ENCODE peak calls at places on chromosome 15, in nine cellular contexts. J is sciatic nerve, E is iPS DF 19.7, D is WTC11, P is mesothelial cell of epicardium, W is foreskin fibroblast, G is B cell, X is KBM-7, Q is LoVo. H is an unnamed sample.

GRCh38 chr15:31034152-31034551 is 42.7 kb upstream of the MTMR10 start:
- DNase-seq in W (no peak), E (no peak), D (no peak), G (no peak), Q (no peak), X (no peak), P (no peak), J (no peak), H (no peak)

GRCh38 chr15:96462768-96463167 is 132.3 kb downstream of the NR2F2 start:
- DNase-seq in G (no peak), P (no peak), D (no peak), E (no peak), J (no peak), Q (no peak), X (no peak), W (no peak), H (no peak)

GRCh38 chr15:84828433-84828908 is 11.3 kb downstream of the ALPK3 start:
- DNase-seq in Q (no peak), X (no peak), J (no peak), W (no peak), D (no peak), P (no peak), G (no peak), E (no peak), H (no peak)

GRCh38 chr15:80916056-80916455 is 73.6 kb downstream of the MESD start:
- DNase-seq in G (no peak), E (no peak), D (no peak), Q (no peak), X (no peak), W (no peak), J (no peak), P (no peak), H (no peak)

GRCh38 chr15:65533057-65533752 is 2.9 kb downstream of the HACD3 start:
- DNase-seq in P (no peak), D (no peak), J (no peak), G (no peak), E (no peak), X (no peak), Q (peak), W (no peak), H (no peak)

GRCh38 chr15:35713733-35714132 is 167.8 kb upstream of the DPH6 start:
- DNase-seq in P (no peak), D (no peak), Q (no peak), X (no peak), G (no peak), J (no peak), E (no peak), W (no peak), H (no peak)

GRCh38 chr15:39266882-39267281 is 314.0 kb upstream of the THBS1 start:
- DNase-seq in P (no peak), J (no peak), X (no peak), G (no peak), W (no peak), E (no peak), Q (no peak), D (no peak), H (no peak)

GRCh38 chr15:58043192-58043903 is 22.2 kb downstream of the ALDH1A2 start:
- DNase-seq in P (no peak), W (peak), E (no peak), Q (peak), X (peak), J (peak), G (no peak), D (peak), H (peak)

GRCh38 chr15:70559840-70560239 is 203.5 kb downstream of the UACA start:
- DNase-seq in E (no peak), P (no peak), J (peak), D (no peak), X (no peak), G (no peak), W (no peak), Q (no peak), H (no peak)

GRCh38 chr15:81303241-81304225 is 20.4 kb downstream of the STARD5 start:
- DNase-seq in J (no peak), P (no peak), G (no peak), X (peak), W (no peak), E (peak), Q (no peak), D (peak), H (no peak)

GRCh38 chr15:69164807-69165636 is 4.6 kb downstream of the GLCE start:
- DNase-seq in J (no peak), G (no peak), E (no peak), D (no peak), X (no peak), W (peak), Q (peak), P (no peak), H (no peak)

GRCh38 chr15:61584410-61584809 is 355.3 kb upstream of the RORA start:
- DNase-seq in D (no peak), X (peak), P (no peak), G (no peak), J (no peak), E (no peak), Q (peak), W (no peak), H (no peak)

GRCh38 chr15:63052961-63053698 is 10.6 kb downstream of the TPM1 start:
- DNase-seq in D (no peak), X (no peak), W (peak), G (no peak), E (no peak), P (no peak), J (no peak), Q (no peak), H (no peak)

GRCh38 chr15:71732636-71733035 is 77.7 kb upstream of the NR2E3 start:
- DNase-seq in D (no peak), Q (no peak), G (no peak), P (no peak), W (no peak), J (no peak), X (no peak), E (no peak), H (no peak)

GRCh38 chr15:20106026-20106425 is 435.6 kb downstream of the GOLGA6L6 start:
- DNase-seq in J (no peak), W (no peak), X (no peak), Q (peak), E (no peak), P (no peak), D (no peak), G (no peak), H (no peak)